ENCODE peak calls at places on chromosome 22, in four cellular contexts. One of them, this sample, is unnamed. For H3K27me3 and H3K36me3, the result is how much of the 10 kb centered on the place peaks cover.

GRCh38 chr22:20114506-20115475 is 1.1 kb upstream of the RANBP1 start:
- DNase-seq in tibial artery: no peak
- DNase-seq in IMR-90: no peak
- DNase-seq in breast epithelium: no peak
- DNase-seq in this sample: no peak

GRCh38 chr22:47400701-47401591 is 638.5 kb downstream of the TBC1D22A start:
- DNase-seq in tibial artery: no peak
- DNase-seq in IMR-90: no peak
- DNase-seq in breast epithelium: no peak
- DNase-seq in this sample: no peak

GRCh38 chr22:47374273-47374771 is 611.9 kb downstream of the TBC1D22A start:
- DNase-seq in tibial artery: peak
- DNase-seq in IMR-90: no peak
- DNase-seq in breast epithelium: no peak
- DNase-seq in this sample: no peak

GRCh38 chr22:37801946-37802309 is 5.8 kb upstream of the GCAT start:
- DNase-seq in tibial artery: no peak
- DNase-seq in IMR-90: no peak
- DNase-seq in breast epithelium: no peak
- DNase-seq in this sample: no peak

GRCh38 chr22:44326549-44326881 is 13.8 kb upstream of the SHISAL1 start:
- DNase-seq in tibial artery: no peak
- DNase-seq in IMR-90: no peak
- DNase-seq in breast epithelium: no peak
- DNase-seq in this sample: no peak

GRCh38 chr22:17753401-17753989 is 20.8 kb downstream of the BID start:
- DNase-seq in tibial artery: no peak
- DNase-seq in IMR-90: peak
- DNase-seq in breast epithelium: no peak
- DNase-seq in this sample: no peak

GRCh38 chr22:30754971-30755759 is 60.5 kb downstream of the OSBP2 start:
- DNase-seq in tibial artery: peak
- DNase-seq in IMR-90: peak
- DNase-seq in breast epithelium: peak
- DNase-seq in this sample: no peak

GRCh38 chr22:19800761-19801244 is 40.2 kb downstream of the TBX1 start:
- DNase-seq in tibial artery: no peak
- DNase-seq in IMR-90: peak
- DNase-seq in breast epithelium: no peak
- DNase-seq in this sample: no peak

GRCh38 chr22:24925586-24926427 is 20.7 kb downstream of the LHFPL7 start:
- DNase-seq in tibial artery: no peak
- DNase-seq in IMR-90: no peak
- DNase-seq in breast epithelium: no peak
- DNase-seq in this sample: no peak

GRCh38 chr22:30701872-30702271 is 7.2 kb downstream of the OSBP2 start:
- DNase-seq in tibial artery: no peak
- DNase-seq in IMR-90: peak
- DNase-seq in breast epithelium: no peak
- DNase-seq in this sample: no peak

GRCh38 chr22:32473388-32473952 is 1.1 kb upstream of the FBXO7 start:
- DNase-seq in tibial artery: no peak
- DNase-seq in IMR-90: peak
- DNase-seq in breast epithelium: no peak
- DNase-seq in this sample: no peak

GRCh38 chr22:29306830-29307657 is 594 bp downstream of the GAS2L1 start:
- DNase-seq in tibial artery: peak
- DNase-seq in IMR-90: peak
- DNase-seq in breast epithelium: peak
- DNase-seq in this sample: no peak

GRCh38 chr22:48257690-48258065 is 1495.2 kb downstream of the TBC1D22A start:
- DNase-seq in tibial artery: no peak
- DNase-seq in IMR-90: no peak
- DNase-seq in breast epithelium: no peak
- DNase-seq in this sample: no peak

GRCh38 chr22:32050678-32051515 is 7.8 kb downstream of the SLC5A1 start:
- DNase-seq in tibial artery: peak
- DNase-seq in IMR-90: peak
- DNase-seq in breast epithelium: peak
- DNase-seq in this sample: peak

GRCh38 chr22:32810241-32811133 is 9.0 kb downstream of the TIMP3 start:
- DNase-seq in tibial artery: no peak
- DNase-seq in IMR-90: peak
- DNase-seq in breast epithelium: no peak
- DNase-seq in this sample: no peak

GRCh38 chr22:49956914-49957825 is 3.4 kb upstream of the PIM3 start:
- DNase-seq in tibial artery: no peak
- DNase-seq in IMR-90: no peak
- DNase-seq in breast epithelium: no peak
- DNase-seq in this sample: no peak

GRCh38 chr22:44731357-44731970 is 20.9 kb upstream of the ARHGAP8 start:
- DNase-seq in tibial artery: no peak
- DNase-seq in IMR-90: no peak
- DNase-seq in breast epithelium: peak
- DNase-seq in this sample: no peak

GRCh38 chr22:44571566-44572413 is 73.8 kb upstream of the RTL6 start:
- DNase-seq in tibial artery: no peak
- DNase-seq in IMR-90: no peak
- DNase-seq in breast epithelium: no peak
- DNase-seq in this sample: no peak

GRCh38 chr22:19420321-19420720 is 11.2 kb downstream of the HIRA start:
- DNase-seq in tibial artery: no peak
- DNase-seq in IMR-90: no peak
- DNase-seq in breast epithelium: no peak
- DNase-seq in this sample: no peak

GRCh38 chr22:26903030-26903856 is 245.9 kb downstream of the MIAT start:
- DNase-seq in tibial artery: no peak
- DNase-seq in IMR-90: no peak
- DNase-seq in breast epithelium: no peak
- DNase-seq in this sample: no peak

GRCh38 chr22:44620129-44620840 is 81.7 kb upstream of the PRR5 start:
- DNase-seq in tibial artery: peak
- DNase-seq in IMR-90: peak
- DNase-seq in breast epithelium: no peak
- DNase-seq in this sample: peak

GRCh38 chr22:50694099-50694498 is 21.5 kb downstream of the SHANK3 start:
- DNase-seq in tibial artery: no peak
- DNase-seq in IMR-90: peak
- DNase-seq in breast epithelium: no peak
- DNase-seq in this sample: no peak

GRCh38 chr22:45280995-45281394 is 3.8 kb upstream of the UPK3A start:
- DNase-seq in tibial artery: no peak
- DNase-seq in IMR-90: no peak
- DNase-seq in breast epithelium: no peak
- DNase-seq in this sample: no peak

GRCh38 chr22:20131593-20131855 is at the start of gene ZDHHC8:
- DNase-seq in tibial artery: no peak
- DNase-seq in IMR-90: no peak
- DNase-seq in breast epithelium: no peak
- DNase-seq in this sample: peak

GRCh38 chr22:24994070-24994763 is 41.7 kb downstream of the KIAA1671 start:
- DNase-seq in tibial artery: no peak
- DNase-seq in IMR-90: no peak
- DNase-seq in breast epithelium: peak
- DNase-seq in this sample: no peak

GRCh38 chr22:46121079-46121478 is 29.2 kb upstream of the PPARA start:
- DNase-seq in tibial artery: no peak
- DNase-seq in IMR-90: no peak
- DNase-seq in breast epithelium: no peak
- DNase-seq in this sample: no peak

DNA sequence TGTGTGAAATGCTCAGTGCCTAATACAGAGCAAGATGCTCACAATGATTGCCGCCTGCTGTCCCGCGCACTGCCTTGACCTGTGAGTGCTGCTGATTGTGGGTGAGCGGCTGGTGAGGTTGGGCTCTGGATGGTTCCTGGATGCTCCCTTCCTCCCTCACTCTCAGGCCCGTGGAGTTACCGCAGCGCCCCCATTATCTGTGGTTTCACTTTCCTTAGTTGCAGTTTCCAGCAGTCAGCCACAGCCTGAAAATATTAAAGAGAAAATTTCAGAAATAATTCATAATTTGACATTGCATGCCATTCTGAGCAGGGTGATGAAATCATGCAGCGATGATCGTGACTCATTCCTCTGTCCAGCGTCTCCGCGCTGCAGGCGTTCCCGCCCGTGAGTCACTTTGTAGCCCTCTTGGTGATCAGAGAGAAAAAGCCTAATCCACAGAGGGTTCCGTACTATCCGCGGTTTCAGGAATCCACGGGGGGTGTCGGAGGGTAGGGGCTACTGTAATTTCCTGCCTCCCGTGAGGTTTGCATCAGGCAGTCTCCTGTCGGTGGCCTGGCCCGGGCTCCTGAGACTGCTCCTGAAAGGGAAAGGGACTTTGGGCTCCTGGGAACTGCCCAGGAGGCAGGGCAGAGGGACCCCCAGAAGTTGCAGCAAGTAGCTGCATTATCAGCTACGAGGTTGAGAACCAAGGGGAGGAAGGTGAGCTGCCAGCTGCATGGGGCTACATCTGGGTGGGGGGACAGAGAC is 10.6 kb downstream of the RPL3 start:
- DNase-seq in tibial artery: peak
- DNase-seq in IMR-90: peak
- DNase-seq in breast epithelium: peak
- DNase-seq in this sample: no peak
- TF ChIP-seq CTCF in tibial artery: no peak
- TF ChIP-seq CTCF in IMR-90: peak
- TF ChIP-seq CTCF in breast epithelium: no peak
- TF ChIP-seq CTCF in this sample: peak

GRCh38 chr22:35111244-35111643 is 45.3 kb downstream of the ISX start:
- DNase-seq in tibial artery: no peak
- DNase-seq in IMR-90: no peak
- DNase-seq in breast epithelium: no peak
- DNase-seq in this sample: no peak

GRCh38 chr22:35113341-35113740 is 47.4 kb downstream of the ISX start:
- DNase-seq in tibial artery: no peak
- DNase-seq in IMR-90: no peak
- DNase-seq in breast epithelium: no peak
- DNase-seq in this sample: no peak

GRCh38 chr22:35104491-35104890 is 38.5 kb downstream of the ISX start:
- DNase-seq in tibial artery: no peak
- DNase-seq in IMR-90: no peak
- DNase-seq in breast epithelium: no peak
- DNase-seq in this sample: no peak

GRCh38 chr22:35114296-35114980 is 48.5 kb downstream of the ISX start:
- DNase-seq in tibial artery: no peak
- DNase-seq in IMR-90: no peak
- DNase-seq in breast epithelium: no peak
- DNase-seq in this sample: no peak

DNA sequence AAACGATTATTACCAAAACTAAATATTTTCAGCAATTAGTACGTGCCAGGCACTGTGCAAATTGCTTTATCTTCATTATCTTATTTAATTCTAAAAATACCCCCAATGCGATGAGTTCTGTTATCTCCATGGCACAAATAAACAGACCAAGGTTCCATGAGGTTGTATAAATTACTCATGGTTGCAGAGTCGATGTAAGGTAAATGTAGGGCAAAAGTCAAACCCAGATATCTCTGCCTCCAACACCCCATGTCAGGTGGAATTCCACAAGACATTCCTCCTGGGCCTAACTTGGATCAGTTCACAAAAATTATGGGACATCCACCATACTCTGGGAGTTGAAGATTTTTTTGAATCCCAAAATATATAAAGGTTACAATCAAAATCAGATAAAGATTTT is 43.7 kb downstream of the ISX start:
- DNase-seq in tibial artery: no peak
- DNase-seq in IMR-90: no peak
- DNase-seq in breast epithelium: no peak
- DNase-seq in this sample: no peak
- H3K27me3 ChIP-seq in tibial artery: under half
- H3K27me3 ChIP-seq in IMR-90: under half
- H3K27me3 ChIP-seq in breast epithelium: under half
- H3K27me3 ChIP-seq in this sample: under half

DNA sequence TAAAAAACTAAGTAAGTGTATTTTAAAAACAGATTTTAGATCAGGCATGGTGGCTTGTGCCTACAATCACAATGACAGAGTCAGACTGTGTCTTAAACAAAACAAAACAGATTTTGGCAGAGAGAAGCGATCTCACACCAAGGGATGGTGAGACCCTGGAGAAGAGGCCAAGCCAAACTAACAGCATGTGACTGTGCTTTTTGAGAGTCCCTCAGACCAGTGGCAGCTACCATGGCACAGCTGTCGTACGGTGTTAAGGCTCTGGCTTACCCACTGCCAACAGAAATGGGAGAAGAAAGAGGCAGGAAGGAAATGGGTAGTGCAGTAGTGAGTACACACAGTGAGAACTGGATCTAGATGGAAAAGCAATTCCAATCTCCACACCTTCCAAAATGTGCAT is 60.6 kb downstream of the SGSM3 start:
- DNase-seq in tibial artery: no peak
- DNase-seq in IMR-90: no peak
- DNase-seq in breast epithelium: no peak
- DNase-seq in this sample: no peak
- H3K36me3 ChIP-seq in tibial artery: half or more
- H3K36me3 ChIP-seq in IMR-90: under half
- H3K36me3 ChIP-seq in breast epithelium: under half
- H3K36me3 ChIP-seq in this sample: under half

DNA sequence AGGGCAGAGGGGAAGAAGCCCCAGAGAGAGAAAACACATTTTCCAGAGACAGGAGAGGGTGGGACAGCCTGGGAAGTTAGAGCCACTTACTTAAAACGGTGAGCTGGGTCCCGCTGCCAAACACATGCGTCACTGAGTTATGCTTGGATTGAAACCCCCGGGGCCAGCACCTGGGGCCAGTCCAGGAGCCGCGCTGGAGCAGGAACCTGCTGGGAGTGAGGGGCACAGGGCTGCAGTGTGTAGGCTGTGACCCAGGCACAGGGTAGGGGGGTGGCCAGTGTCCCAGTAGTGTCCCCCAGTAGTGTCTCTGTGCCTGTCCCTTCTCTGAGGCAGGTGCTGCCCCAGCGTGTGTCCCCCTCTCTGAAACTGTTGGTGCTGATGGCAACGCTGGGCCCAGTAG is 5.2 kb downstream of the IGLL1 start:
- DNase-seq in tibial artery: no peak
- DNase-seq in IMR-90: no peak
- DNase-seq in breast epithelium: no peak
- DNase-seq in this sample: no peak
- TF ChIP-seq CTCF in tibial artery: no peak
- TF ChIP-seq CTCF in IMR-90: no peak
- TF ChIP-seq CTCF in breast epithelium: no peak
- TF ChIP-seq CTCF in this sample: no peak

DNA sequence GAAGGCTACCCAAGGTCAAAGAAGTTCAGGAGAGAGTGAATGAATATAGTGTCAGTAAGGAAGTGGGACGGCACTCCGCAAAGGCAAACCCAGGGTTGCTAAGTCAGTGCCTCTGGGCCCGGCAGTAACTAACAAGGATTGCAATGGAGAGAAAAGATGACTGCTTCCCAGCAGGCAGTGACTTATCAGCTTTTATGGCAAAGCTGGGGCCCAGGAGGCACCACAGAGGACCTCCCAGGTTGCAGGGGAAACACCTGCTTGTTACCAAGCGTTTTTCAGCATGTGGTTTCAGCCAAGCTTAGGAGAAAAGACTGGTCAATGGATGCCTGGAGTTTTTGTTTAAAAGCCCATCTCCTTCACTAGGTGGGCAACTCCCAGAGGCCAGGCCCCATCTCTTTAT is 11.3 kb downstream of the CACNG2 start:
- DNase-seq in tibial artery: no peak
- DNase-seq in IMR-90: no peak
- DNase-seq in breast epithelium: no peak
- DNase-seq in this sample: no peak
- H3K27me3 ChIP-seq in tibial artery: half or more
- H3K27me3 ChIP-seq in IMR-90: under half
- H3K27me3 ChIP-seq in breast epithelium: under half
- H3K27me3 ChIP-seq in this sample: under half

This sample was measured in GM06990.